ENCODE peak calls at places on chromosomes 3 and 15, in ten cellular contexts. T is endodermal cell, N is A549, P is fibroblast of lung, F is dorsolateral prefrontal cortex, Y is kidney epithelial cell, J is heart right ventricle, W is mammary epithelial cell, C is fibroblast of the aortic adventitia, B is foreskin fibroblast. D is an unnamed sample.

GRCh38 chr15:67146214-67146613 is 80.8 kb downstream of the SMAD3 start:
- DNase-seq in T (no peak), N (peak), P (peak), F (no peak), Y (no peak), J (peak), W (no peak), C (peak), B (peak), D (no peak)

GRCh38 chr15:66369773-66370651 is 13.5 kb upstream of the TIPIN start:
- DNase-seq in T (no peak), N (peak), P (peak), F (no peak), Y (no peak), J (no peak), W (no peak), C (peak), B (peak), D (no peak)

GRCh38 chr3:12309716-12310115 is 20.8 kb downstream of the PPARG start:
- DNase-seq in T (no peak), N (peak), P (no peak), F (no peak), Y (no peak), J (no peak), W (no peak), C (no peak), B (no peak), D (no peak)

GRCh38 chr3:73007992-73008712 is 11.5 kb downstream of the PPP4R2 start:
- DNase-seq in T (no peak), N (no peak), P (no peak), F (no peak), Y (no peak), J (no peak), W (no peak), C (no peak), B (no peak), D (no peak)

GRCh38 chr3:10653866-10654611 is 148.7 kb upstream of the ATP2B2 start:
- DNase-seq in T (no peak), N (no peak), P (no peak), F (no peak), Y (no peak), J (no peak), W (no peak), C (no peak), B (no peak), D (no peak)

GRCh38 chr3:72446406-72447058 is 401.7 kb downstream of the SHQ1 start:
- DNase-seq in T (peak), N (no peak), P (peak), F (peak), Y (no peak), J (no peak), W (peak), C (peak), B (no peak), D (no peak)

GRCh38 chr15:49637857-49638256 is 17.0 kb downstream of the DTWD1 start:
- DNase-seq in T (no peak), N (no peak), P (peak), F (no peak), Y (no peak), J (no peak), W (no peak), C (no peak), B (no peak), D (no peak)

GRCh38 chr3:43290961-43291360 is 4.6 kb downstream of the SNRK start:
- DNase-seq in T (no peak), N (no peak), P (no peak), F (no peak), Y (no peak), J (no peak), W (peak), C (peak), B (peak), D (no peak)

GRCh38 chr3:69370945-69371301 is 15.0 kb downstream of the FRMD4B start:
- DNase-seq in T (no peak), N (no peak), P (peak), F (no peak), Y (no peak), J (no peak), W (peak), C (no peak), B (peak), D (no peak)

GRCh38 chr15:69609176-69609575 is 156.6 kb downstream of the RPLP1 start:
- DNase-seq in T (peak), N (peak), P (peak), F (no peak), Y (peak), J (no peak), W (peak), C (peak), B (no peak), D (peak)

GRCh38 chr15:63037996-63038720 is 4.4 kb upstream of the TPM1 start:
- DNase-seq in T (no peak), N (no peak), P (no peak), F (no peak), Y (no peak), J (no peak), W (peak), C (no peak), B (no peak), D (no peak)

GRCh38 chr3:186937017-186937875 is 6.9 kb downstream of the ST6GAL1 start:
- DNase-seq in T (peak), N (no peak), P (no peak), F (no peak), Y (no peak), J (no peak), W (no peak), C (no peak), B (no peak), D (no peak)

GRCh38 chr3:15014606-15015328 is 50.3 kb downstream of the MRPS25 start:
- DNase-seq in T (no peak), N (no peak), P (no peak), F (no peak), Y (no peak), J (no peak), W (no peak), C (no peak), B (no peak), D (no peak)

GRCh38 chr15:60508442-60508841 is 29.5 kb upstream of the ICE2 start:
- DNase-seq in T (no peak), N (no peak), P (no peak), F (no peak), Y (no peak), J (no peak), W (no peak), C (no peak), B (no peak), D (no peak)

GRCh38 chr3:64329037-64329436 is 103.8 kb upstream of the PRICKLE2 start:
- DNase-seq in T (peak), N (peak), P (no peak), F (no peak), Y (no peak), J (no peak), W (peak), C (no peak), B (no peak), D (no peak)
- TF ChIP-seq CTCF in T (peak), N (no peak), P (no peak), F (no peak), Y (no peak), J (no peak), W (peak), C (no peak), B (no peak), D (no peak)

GRCh38 chr15:56207711-56208110 is 36.0 kb downstream of the RFX7 start:
- DNase-seq in T (no peak), N (no peak), P (peak), F (no peak), Y (peak), J (no peak), W (no peak), C (no peak), B (no peak), D (no peak)
- H3K4me3 ChIP-seq in T (no peak), N (no peak), P (no peak), F (no peak), Y (no peak), J (no peak), W (no peak), C (no peak), B (no peak), D (no peak)

GRCh38 chr3:23804441-23805227 is 1.1 kb upstream of the UBE2E1 start:
- DNase-seq in T (no peak), N (no peak), P (no peak), F (no peak), Y (no peak), J (no peak), W (peak), C (no peak), B (no peak), D (no peak)

GRCh38 chr3:23805228-23805880 is 401 bp upstream of the UBE2E1 start:
- DNase-seq in T (peak), N (no peak), P (no peak), F (no peak), Y (no peak), J (no peak), W (no peak), C (no peak), B (no peak), D (no peak)

GRCh38 chr3:23796518-23796917 is 9.2 kb upstream of the UBE2E1 start:
- DNase-seq in T (no peak), N (no peak), P (no peak), F (no peak), Y (no peak), J (no peak), W (peak), C (no peak), B (no peak), D (no peak)

GRCh38 chr3:23797490-23797889 is 8.3 kb upstream of the UBE2E1 start:
- DNase-seq in T (no peak), N (no peak), P (no peak), F (no peak), Y (no peak), J (no peak), W (no peak), C (no peak), B (no peak), D (no peak)

GRCh38 chr3:23800731-23801130 is 5.0 kb upstream of the UBE2E1 start:
- DNase-seq in T (no peak), N (peak), P (peak), F (no peak), Y (no peak), J (no peak), W (no peak), C (peak), B (peak), D (no peak)
- TF ChIP-seq CTCF in T (no peak), N (peak), P (peak), F (peak), Y (peak), J (no peak), W (peak), C (peak), B (no peak), D (peak)

DNA sequence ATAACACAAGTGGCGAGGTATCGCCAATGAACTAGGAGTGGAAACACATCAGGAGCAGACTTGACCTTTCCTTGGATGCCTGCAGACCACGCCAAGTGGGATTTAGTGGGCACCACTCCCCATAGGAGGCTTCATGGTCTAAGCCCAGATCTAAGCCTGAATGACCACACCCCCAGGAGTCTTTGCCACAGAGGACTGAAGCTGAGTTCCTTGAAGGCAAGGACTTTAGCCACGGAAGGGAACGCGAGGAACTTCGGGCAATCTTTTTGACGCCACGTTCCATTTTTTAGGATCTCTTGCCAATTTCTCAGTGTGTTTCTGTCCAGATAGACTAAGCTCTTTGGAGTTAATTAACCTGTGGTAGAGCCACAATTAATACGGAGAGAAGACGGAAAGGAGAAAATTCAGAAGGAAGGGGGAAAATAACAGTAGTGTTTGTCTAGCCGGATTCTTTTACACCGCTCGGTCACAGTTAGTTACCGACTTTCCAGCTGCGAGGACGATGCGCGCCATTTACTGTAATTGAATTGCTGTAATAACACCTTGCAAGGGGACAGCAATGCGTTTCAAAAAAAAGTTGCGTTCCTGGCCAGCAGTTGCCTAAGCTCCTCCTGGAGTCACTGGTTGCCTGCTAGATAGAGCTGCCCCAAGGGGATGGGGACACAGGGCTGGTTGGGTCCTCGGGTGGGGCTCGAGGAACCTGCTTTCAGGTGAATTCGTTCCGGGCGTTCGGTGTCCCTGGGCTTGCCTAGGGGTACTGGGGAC is 37.1 kb downstream of the NR2F2 start:
- DNase-seq in T (peak), N (no peak), P (no peak), F (no peak), Y (no peak), J (no peak), W (no peak), C (no peak), B (peak), D (no peak)
- H3K4me3 ChIP-seq in T (peak), N (no peak), P (no peak), F (no peak), Y (no peak), J (no peak), W (no peak), C (peak), B (no peak), D (no peak)

DNA sequence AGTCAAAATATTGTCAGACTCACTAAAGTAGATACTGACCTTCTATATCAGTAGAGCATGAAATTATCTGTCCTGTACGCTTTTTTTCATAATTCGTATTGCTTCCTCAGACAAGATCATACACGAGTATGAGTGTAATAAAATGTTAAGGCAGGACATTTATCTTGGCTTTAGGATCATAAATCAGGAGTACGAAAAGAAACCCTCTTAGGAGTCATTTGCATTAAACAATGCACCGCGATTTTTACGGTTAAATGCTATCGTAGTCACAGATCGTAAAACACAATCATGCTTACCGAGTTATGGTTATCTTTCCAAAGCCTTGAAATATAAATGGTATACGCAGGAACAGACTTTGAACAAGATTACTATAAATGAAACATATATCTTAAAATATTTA is 510.3 kb upstream of the ROBO1 start:
- DNase-seq in T (no peak), N (no peak), P (no peak), F (no peak), Y (no peak), J (no peak), W (no peak), C (no peak), B (no peak), D (no peak)
- TF ChIP-seq CTCF in T (no peak), N (no peak), P (no peak), F (no peak), Y (no peak), J (no peak), W (no peak), C (no peak), B (no peak), D (no peak)

GRCh38 chr15:100920516-100921135 is 1.5 kb downstream of the LRRK1 start:
- DNase-seq in T (no peak), N (no peak), P (no peak), F (no peak), Y (no peak), J (no peak), W (no peak), C (no peak), B (no peak), D (no peak)
- H3K4me3 ChIP-seq in T (no peak), N (peak), P (no peak), F (peak), Y (no peak), J (no peak), W (peak), C (peak), B (peak), D (no peak)

GRCh38 chr3:160725326-160725725 is 30.7 kb upstream of the PPM1L start:
- DNase-seq in T (no peak), N (no peak), P (no peak), F (no peak), Y (no peak), J (no peak), W (peak), C (no peak), B (no peak), D (no peak)
- TF ChIP-seq CTCF in T (no peak), N (no peak), P (no peak), F (no peak), Y (no peak), J (no peak), W (no peak), C (no peak), B (no peak), D (no peak)

DNA sequence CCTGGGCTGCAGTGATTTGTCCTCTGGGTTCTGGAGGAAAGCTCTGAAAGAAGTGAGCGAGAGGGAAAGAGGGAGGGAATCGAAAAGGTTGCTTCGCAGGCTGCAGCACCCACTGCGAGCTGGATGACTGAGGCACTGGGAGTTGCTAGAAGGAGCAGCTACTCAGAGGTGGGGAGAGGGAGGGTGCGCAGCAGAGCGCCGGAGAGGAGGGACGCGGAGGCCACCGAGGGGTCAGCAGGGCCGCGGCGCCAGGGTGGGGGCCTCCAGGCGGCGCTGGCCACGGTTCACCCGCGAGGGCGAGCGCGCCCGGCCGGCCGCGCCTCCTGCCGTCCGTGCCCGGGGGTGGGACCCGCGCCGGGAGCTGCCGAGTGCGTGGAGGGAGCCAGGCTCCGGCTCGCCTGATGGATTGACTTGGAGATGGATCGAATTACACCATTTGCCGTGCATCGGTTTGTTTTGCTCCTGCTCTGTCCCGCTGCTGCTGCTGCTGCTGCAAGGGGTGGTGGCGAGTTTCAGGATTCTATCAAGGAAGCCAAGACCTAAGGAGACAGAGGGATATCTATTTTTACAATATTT is at the start of gene SEMA6D:
- DNase-seq in T (peak), N (peak), P (peak), F (peak), Y (peak), J (peak), W (peak), C (peak), B (peak), D (peak)
- H3K4me3 ChIP-seq in T (peak), N (peak), P (peak), F (peak), Y (peak), J (peak), W (peak), C (peak), B (peak), D (peak)

GRCh38 chr3:108505811-108506210 is 4.6 kb downstream of the MYH15 start:
- DNase-seq in T (no peak), N (no peak), P (no peak), F (no peak), Y (no peak), J (no peak), W (no peak), C (no peak), B (no peak), D (no peak)
- TF ChIP-seq CTCF in T (peak), N (no peak), P (no peak), F (no peak), Y (no peak), J (no peak), W (no peak), C (no peak), B (no peak), D (no peak)

DNA sequence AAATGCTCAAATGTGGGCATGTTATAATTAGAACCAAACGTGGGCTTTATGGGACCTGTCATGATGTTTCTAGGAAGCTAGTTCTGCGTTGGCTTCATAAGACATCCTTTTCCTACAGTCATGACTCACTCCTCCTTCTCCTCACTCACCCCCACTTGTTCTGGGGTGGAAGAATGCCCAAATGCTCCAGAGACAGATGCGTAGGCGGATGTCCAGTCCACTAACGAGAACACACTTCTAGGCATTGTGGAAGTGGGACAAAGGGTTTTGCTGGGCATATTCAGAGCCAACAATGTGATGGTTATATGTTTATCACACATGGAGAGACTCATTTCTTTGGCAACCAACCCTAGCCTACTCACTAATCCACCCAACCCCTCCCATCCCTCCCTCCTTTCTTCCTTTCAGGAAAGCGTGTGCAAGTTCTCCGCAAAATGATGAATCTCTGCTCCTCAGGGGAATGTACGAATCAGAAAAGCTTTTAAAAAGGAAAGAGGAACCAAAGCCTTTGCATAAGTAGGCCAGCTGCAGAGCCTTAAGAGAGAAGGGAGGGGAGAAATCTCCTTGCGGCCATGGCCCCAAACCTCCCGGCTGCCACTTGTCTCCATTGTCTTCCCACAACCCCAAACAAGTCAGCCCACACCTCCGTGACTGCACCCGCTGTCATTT is 123.0 kb upstream of the SPRED1 start:
- DNase-seq in T (no peak), N (no peak), P (peak), F (no peak), Y (peak), J (peak), W (peak), C (peak), B (peak), D (peak)
- H3K4me3 ChIP-seq in T (no peak), N (no peak), P (peak), F (peak), Y (no peak), J (no peak), W (peak), C (peak), B (peak), D (peak)